ENCODE peak calls at places on chromosomes 12 and 14, in ten cellular contexts. W is KBM-7; P is ovary; I is NCI-H1092 treated with DMSO at 0.1 percent for 48 hours; V is smooth muscle cell of the brain vasculature; E is GOT3; U is non-pigmented ciliary epithelial cell; F is CD14-positive monocyte; O is cardiac muscle cell; Y is stimulated activated CD4-positive, alpha-beta T cell treated with anti-CD3 and anti-CD28 coated beads, Interleukin-1b, Interleukin-23, amount 100 ng/mL, for 24 hours. Z is an unnamed sample.

GRCh38 chr12:82857911-82858533 is 171.3 kb downstream of the TMTC2 start:
- DNase-seq in W (no peak), I (no peak), F (no peak), O (no peak), V (no peak), U (no peak), E (no peak), P (no peak), Y (no peak), Z (no peak)

GRCh38 chr14:65239143-65239672 is 136.9 kb upstream of the MAX start:
- DNase-seq in E (no peak), W (no peak), P (no peak), V (no peak), U (peak), F (no peak), I (no peak), Y (no peak), O (peak), Z (no peak)

GRCh38 chr12:4227046-4227445 is 46.5 kb upstream of the CCND2 start:
- DNase-seq in O (no peak), F (no peak), U (no peak), Y (no peak), P (no peak), V (no peak), I (no peak), W (no peak), E (no peak), Z (peak)

GRCh38 chr12:124764451-124764850 is 99.2 kb downstream of the SCARB1 start:
- DNase-seq in P (peak), V (no peak), E (no peak), U (no peak), F (no peak), I (no peak), O (no peak), Y (no peak), W (peak), Z (peak)

GRCh38 chr12:88188180-88188579 is 46.1 kb downstream of the TMTC3 start:
- DNase-seq in U (no peak), F (no peak), E (no peak), O (no peak), V (no peak), Y (no peak), I (no peak), P (no peak), W (no peak), Z (no peak)

GRCh38 chr12:106461730-106462129 is 104.2 kb downstream of the POLR3B start:
- DNase-seq in V (no peak), E (no peak), Y (no peak), W (no peak), P (no peak), I (no peak), O (peak), F (no peak), U (no peak), Z (no peak)

GRCh38 chr12:52014567-52015392 is 8.0 kb downstream of the TAMALIN start:
- DNase-seq in W (no peak), F (no peak), Y (no peak), U (no peak), V (no peak), P (no peak), I (no peak), E (no peak), O (no peak), Z (no peak)

GRCh38 chr12:110885152-110885840 is 35.1 kb downstream of the MYL2 start:
- DNase-seq in E (no peak), F (no peak), O (no peak), W (no peak), Y (no peak), U (no peak), V (no peak), P (no peak), I (no peak), Z (no peak)

GRCh38 chr12:26239508-26240328 is 44.3 kb downstream of the SSPN start:
- DNase-seq in O (no peak), F (no peak), W (peak), Y (no peak), E (peak), V (peak), U (peak), P (peak), I (no peak), Z (peak)

GRCh38 chr12:46360908-46361666 is 11.5 kb downstream of the SLC38A2 start:
- DNase-seq in O (no peak), E (no peak), U (no peak), I (no peak), W (no peak), Y (no peak), F (no peak), P (no peak), V (no peak), Z (no peak)

GRCh38 chr14:57492859-57493258 is 798 bp downstream of the CCDC198 start:
- DNase-seq in Y (no peak), P (no peak), I (no peak), U (peak), V (no peak), O (no peak), W (no peak), E (no peak), F (no peak), Z (no peak)

GRCh38 chr14:84806627-84807026 is 723.3 kb upstream of the FLRT2 start:
- DNase-seq in Y (no peak), W (no peak), O (no peak), I (no peak), P (no peak), V (no peak), F (no peak), U (no peak), E (no peak), Z (no peak)

GRCh38 chr14:73713804-73714655 is at the start of gene PNMA1:
- DNase-seq in E (peak), U (no peak), P (peak), Y (peak), V (peak), I (peak), W (peak), F (no peak), O (peak), Z (peak)

Z was measured in adrenal gland.